ENCODE peak calls at places on chromosomes 11 and 22, in eight cellular contexts. One of them, this sample, is unnamed.

GRCh38 chr11:117328414-117329010 is 858 bp downstream of the CEP164 start:
- DNase-seq in neural crest cell: no peak
- DNase-seq in fibroblast of the conjunctiva: peak
- DNase-seq in tibial artery: peak
- DNase-seq in fibroblast of pulmonary artery: peak
- DNase-seq in HFFc6: peak
- DNase-seq in transverse colon: peak
- DNase-seq in M059J: peak
- DNase-seq in this sample: peak

GRCh38 chr22:47332246-47332980 is 570.0 kb downstream of the TBC1D22A start:
- DNase-seq in transverse colon: no peak
- DNase-seq in fibroblast of pulmonary artery: no peak
- DNase-seq in HFFc6: no peak
- DNase-seq in fibroblast of the conjunctiva: no peak
- DNase-seq in neural crest cell: no peak
- DNase-seq in tibial artery: no peak
- DNase-seq in M059J: no peak
- DNase-seq in this sample: no peak

GRCh38 chr11:73648629-73649046 is 2.3 kb downstream of the PLEKHB1 start:
- DNase-seq in transverse colon: no peak
- DNase-seq in fibroblast of the conjunctiva: no peak
- DNase-seq in M059J: no peak
- DNase-seq in tibial artery: no peak
- DNase-seq in HFFc6: no peak
- DNase-seq in fibroblast of pulmonary artery: no peak
- DNase-seq in neural crest cell: no peak
- DNase-seq in this sample: no peak

GRCh38 chr22:31607696-31608095 is 54.3 kb downstream of the PISD start:
- DNase-seq in tibial artery: no peak
- DNase-seq in fibroblast of the conjunctiva: no peak
- DNase-seq in M059J: no peak
- DNase-seq in fibroblast of pulmonary artery: no peak
- DNase-seq in HFFc6: no peak
- DNase-seq in neural crest cell: no peak
- DNase-seq in transverse colon: no peak
- DNase-seq in this sample: no peak

GRCh38 chr11:19892876-19893275 is 180.2 kb downstream of the NAV2 start:
- DNase-seq in M059J: no peak
- DNase-seq in fibroblast of pulmonary artery: peak
- DNase-seq in fibroblast of the conjunctiva: no peak
- DNase-seq in transverse colon: no peak
- DNase-seq in HFFc6: no peak
- DNase-seq in tibial artery: no peak
- DNase-seq in neural crest cell: no peak
- DNase-seq in this sample: no peak

GRCh38 chr22:46424496-46424895 is 89.0 kb downstream of the TRMU start:
- DNase-seq in neural crest cell: no peak
- DNase-seq in transverse colon: no peak
- DNase-seq in fibroblast of pulmonary artery: no peak
- DNase-seq in M059J: no peak
- DNase-seq in tibial artery: no peak
- DNase-seq in HFFc6: no peak
- DNase-seq in fibroblast of the conjunctiva: no peak
- DNase-seq in this sample: no peak

GRCh38 chr11:132803436-132803835 is 728.9 kb downstream of the OPCML start:
- DNase-seq in fibroblast of pulmonary artery: no peak
- DNase-seq in neural crest cell: no peak
- DNase-seq in transverse colon: no peak
- DNase-seq in HFFc6: peak
- DNase-seq in tibial artery: no peak
- DNase-seq in fibroblast of the conjunctiva: no peak
- DNase-seq in M059J: peak
- DNase-seq in this sample: no peak

GRCh38 chr11:13705710-13706109 is 37.2 kb downstream of the FAR1 start:
- DNase-seq in fibroblast of pulmonary artery: no peak
- DNase-seq in neural crest cell: no peak
- DNase-seq in fibroblast of the conjunctiva: no peak
- DNase-seq in HFFc6: no peak
- DNase-seq in transverse colon: no peak
- DNase-seq in M059J: no peak
- DNase-seq in tibial artery: no peak
- DNase-seq in this sample: no peak

GRCh38 chr22:48171294-48171693 is 1408.8 kb downstream of the TBC1D22A start:
- DNase-seq in M059J: no peak
- DNase-seq in neural crest cell: no peak
- DNase-seq in fibroblast of pulmonary artery: no peak
- DNase-seq in HFFc6: no peak
- DNase-seq in fibroblast of the conjunctiva: no peak
- DNase-seq in tibial artery: no peak
- DNase-seq in transverse colon: no peak
- DNase-seq in this sample: no peak

GRCh38 chr11:73784080-73784634 is 3.5 kb upstream of the MRPL48 start:
- DNase-seq in fibroblast of pulmonary artery: no peak
- DNase-seq in tibial artery: no peak
- DNase-seq in neural crest cell: no peak
- DNase-seq in HFFc6: no peak
- DNase-seq in fibroblast of the conjunctiva: no peak
- DNase-seq in transverse colon: no peak
- DNase-seq in M059J: no peak
- DNase-seq in this sample: no peak

GRCh38 chr11:78392854-78393253 is 24.8 kb downstream of the GAB2 start:
- DNase-seq in HFFc6: no peak
- DNase-seq in fibroblast of pulmonary artery: no peak
- DNase-seq in M059J: no peak
- DNase-seq in fibroblast of the conjunctiva: no peak
- DNase-seq in transverse colon: no peak
- DNase-seq in tibial artery: no peak
- DNase-seq in neural crest cell: no peak
- DNase-seq in this sample: no peak

GRCh38 chr11:112302226-112302868 is 41.7 kb upstream of the PLET1 start:
- DNase-seq in tibial artery: no peak
- DNase-seq in M059J: peak
- DNase-seq in fibroblast of pulmonary artery: peak
- DNase-seq in neural crest cell: no peak
- DNase-seq in HFFc6: peak
- DNase-seq in transverse colon: no peak
- DNase-seq in fibroblast of the conjunctiva: no peak
- DNase-seq in this sample: no peak

GRCh38 chr22:47059076-47059475 is 296.6 kb downstream of the TBC1D22A start:
- DNase-seq in tibial artery: no peak
- DNase-seq in neural crest cell: no peak
- DNase-seq in M059J: no peak
- DNase-seq in transverse colon: no peak
- DNase-seq in fibroblast of pulmonary artery: no peak
- DNase-seq in HFFc6: no peak
- DNase-seq in fibroblast of the conjunctiva: no peak
- DNase-seq in this sample: no peak

GRCh38 chr11:13955971-13956421 is 6.5 kb upstream of the SPON1 start:
- DNase-seq in fibroblast of the conjunctiva: peak
- DNase-seq in M059J: peak
- DNase-seq in tibial artery: peak
- DNase-seq in transverse colon: peak
- DNase-seq in fibroblast of pulmonary artery: peak
- DNase-seq in neural crest cell: peak
- DNase-seq in HFFc6: peak
- DNase-seq in this sample: no peak

GRCh38 chr11:9250139-9250582 is 15.0 kb downstream of the DENND5A start:
- DNase-seq in M059J: peak
- DNase-seq in fibroblast of the conjunctiva: no peak
- DNase-seq in fibroblast of pulmonary artery: peak
- DNase-seq in HFFc6: no peak
- DNase-seq in neural crest cell: no peak
- DNase-seq in tibial artery: no peak
- DNase-seq in transverse colon: no peak
- DNase-seq in this sample: no peak

GRCh38 chr11:79546366-79546765 is 105.5 kb upstream of the TENM4 start:
- DNase-seq in tibial artery: no peak
- DNase-seq in transverse colon: no peak
- DNase-seq in HFFc6: no peak
- DNase-seq in fibroblast of the conjunctiva: no peak
- DNase-seq in fibroblast of pulmonary artery: no peak
- DNase-seq in neural crest cell: no peak
- DNase-seq in M059J: no peak
- DNase-seq in this sample: no peak

GRCh38 chr22:23031795-23032194 is 38.5 kb upstream of the GNAZ start:
- DNase-seq in M059J: no peak
- DNase-seq in HFFc6: no peak
- DNase-seq in fibroblast of the conjunctiva: no peak
- DNase-seq in transverse colon: no peak
- DNase-seq in fibroblast of pulmonary artery: no peak
- DNase-seq in neural crest cell: no peak
- DNase-seq in tibial artery: no peak
- DNase-seq in this sample: no peak

GRCh38 chr11:1152316-1153104 is 5.2 kb upstream of the MUC5AC start:
- DNase-seq in HFFc6: no peak
- DNase-seq in fibroblast of the conjunctiva: no peak
- DNase-seq in neural crest cell: no peak
- DNase-seq in fibroblast of pulmonary artery: peak
- DNase-seq in M059J: peak
- DNase-seq in transverse colon: no peak
- DNase-seq in tibial artery: no peak
- DNase-seq in this sample: no peak

GRCh38 chr11:106101797-106102196 is 24.3 kb downstream of the AASDHPPT start:
- DNase-seq in fibroblast of the conjunctiva: no peak
- DNase-seq in M059J: no peak
- DNase-seq in tibial artery: no peak
- DNase-seq in fibroblast of pulmonary artery: peak
- DNase-seq in transverse colon: no peak
- DNase-seq in HFFc6: peak
- DNase-seq in neural crest cell: no peak
- DNase-seq in this sample: no peak

GRCh38 chr11:8110396-8110795 is 29.4 kb downstream of the TUB start:
- DNase-seq in transverse colon: no peak
- DNase-seq in tibial artery: no peak
- DNase-seq in fibroblast of the conjunctiva: no peak
- DNase-seq in HFFc6: no peak
- DNase-seq in neural crest cell: no peak
- DNase-seq in fibroblast of pulmonary artery: no peak
- DNase-seq in M059J: no peak
- DNase-seq in this sample: no peak

GRCh38 chr11:117936973-117937372 is 7.8 kb upstream of the TMPRSS13 start:
- DNase-seq in transverse colon: no peak
- DNase-seq in fibroblast of pulmonary artery: no peak
- DNase-seq in neural crest cell: no peak
- DNase-seq in M059J: no peak
- DNase-seq in fibroblast of the conjunctiva: no peak
- DNase-seq in HFFc6: no peak
- DNase-seq in tibial artery: no peak
- DNase-seq in this sample: no peak

GRCh38 chr11:70912226-70912840 is 340.0 kb downstream of the SHANK2 start:
- DNase-seq in neural crest cell: no peak
- DNase-seq in fibroblast of the conjunctiva: no peak
- DNase-seq in HFFc6: no peak
- DNase-seq in transverse colon: no peak
- DNase-seq in fibroblast of pulmonary artery: no peak
- DNase-seq in M059J: peak
- DNase-seq in tibial artery: no peak
- DNase-seq in this sample: no peak